ENCODE peak calls at places on chromosomes 13 and 19, in five cellular contexts. F is H1, M is IMR-90, Y is mesenchymal stem cell, H is trophoblast cell. U is an unnamed sample.

GRCh38 chr19:11587973-11588631 is 9.2 kb upstream of the ZNF627 start:
- DNase-seq in M (no peak), Y (no peak), F (no peak), H (no peak), U (no peak)

GRCh38 chr19:13951043-13951442 is 1.3 kb upstream of the DCAF15 start:
- DNase-seq in H (no peak), Y (no peak), M (no peak), F (no peak), U (no peak)

GRCh38 chr13:24894277-24894971 is 130.5 kb downstream of the RNF17 start:
- DNase-seq in Y (no peak), F (no peak), H (no peak), M (no peak), U (no peak)

GRCh38 chr19:3671680-3672574 is 28.3 kb downstream of the PIP5K1C start:
- DNase-seq in M (peak; percentile 20), Y (peak; percentile 50), H (no peak), F (no peak), U (no peak)

GRCh38 chr13:83895994-83896580 is 13.8 kb upstream of the SLITRK1 start:
- DNase-seq in F (no peak), Y (peak; percentile 12), H (no peak), M (peak; percentile 6), U (no peak)

GRCh38 chr19:41821003-41821735 is 23.3 kb downstream of the LYPD4 start:
- DNase-seq in H (no peak), M (peak; percentile 15), F (peak; percentile 27), Y (no peak), U (peak; percentile 41)

GRCh38 chr19:7874080-7874856 is at the start of gene PRR36:
- DNase-seq in F (no peak), M (no peak), Y (peak; percentile 26), H (no peak), U (peak; percentile 79)

GRCh38 chr19:17703823-17704463 is 15.3 kb upstream of the MAP1S start:
- DNase-seq in M (peak; percentile 31), H (peak; percentile 51), F (no peak), Y (no peak), U (no peak)

GRCh38 chr13:80363890-80364503 is 23.1 kb upstream of the SPRY2 start:
- DNase-seq in M (peak; percentile 49), Y (peak; percentile 48), F (no peak), H (no peak), U (no peak)

GRCh38 chr19:33130433-33130832 is 1.5 kb upstream of the WDR88 start:
- DNase-seq in F (no peak), M (no peak), Y (no peak), H (no peak), U (no peak)

GRCh38 chr13:103036268-103036667 is 29.9 kb downstream of the SLC10A2 start:
- DNase-seq in F (no peak), H (no peak), Y (no peak), M (no peak), U (no peak)

GRCh38 chr13:75136151-75136550 is 345.8 kb downstream of the TBC1D4 start:
- DNase-seq in Y (no peak), F (no peak), H (no peak), M (no peak), U (no peak)

GRCh38 chr13:66693656-66694055 is 536.5 kb downstream of the PCDH9 start:
- DNase-seq in H (no peak), F (no peak), Y (no peak), M (no peak), U (no peak)

GRCh38 chr19:54074851-54075250 is 6.3 kb downstream of the TARM1 start:
- DNase-seq in M (no peak), Y (no peak), F (no peak), H (no peak), U (no peak)

GRCh38 chr19:45003485-45003884 is 2.2 kb downstream of the RELB start:
- DNase-seq in F (no peak), H (no peak), Y (no peak), M (no peak), U (no peak)

GRCh38 chr13:36217456-36217855 is 3.1 kb upstream of the SOHLH2 start:
- DNase-seq in Y (no peak), H (no peak), F (no peak), M (no peak), U (no peak)

GRCh38 chr13:59120297-59120843 is 1043.4 kb downstream of the DIAPH3 start:
- DNase-seq in Y (peak; percentile 50), M (peak; percentile 60), F (no peak), H (no peak), U (no peak)

GRCh38 chr13:60061737-60062136 is 102.0 kb downstream of the DIAPH3 start:
- DNase-seq in H (no peak), M (no peak), Y (no peak), F (no peak), U (no peak)

GRCh38 chr13:27170521-27171243 is 929 bp downstream of the USP12 start:
- DNase-seq in F (no peak), M (no peak), Y (no peak), H (peak; percentile 57), U (peak; percentile 54)

GRCh38 chr13:72643339-72643989 is 84.0 kb downstream of the MZT1 start:
- DNase-seq in M (peak; percentile 44), F (no peak), Y (peak; percentile 51), H (peak; percentile 51), U (no peak)

GRCh38 chr13:90690458-90691063 is 656.9 kb upstream of the MIR17HG start:
- DNase-seq in H (no peak), F (no peak), M (peak; percentile 15), Y (no peak), U (no peak)

GRCh38 chr13:99813346-99814095 is 158.0 kb downstream of the ZIC5 start:
- DNase-seq in M (no peak), F (no peak), Y (no peak), H (no peak), U (no peak)

GRCh38 chr13:50222569-50223332 is 207.5 kb downstream of the KCNRG start:
- DNase-seq in F (no peak), M (peak; percentile 68), H (peak; percentile 35), Y (peak; percentile 62), U (no peak)

GRCh38 chr19:3608079-3608641 is 1.5 kb upstream of the TBXA2R start:
- DNase-seq in Y (no peak), M (no peak), H (no peak), F (no peak), U (no peak)

GRCh38 chr19:30229524-30230174 is 142.5 kb upstream of the ZNF536 start:
- DNase-seq in Y (no peak), F (no peak), H (no peak), M (peak; percentile 4), U (no peak)

GRCh38 chr13:114105351-114106225 is 26.8 kb downstream of the RASA3 start:
- DNase-seq in M (no peak), H (no peak), Y (peak; percentile 82), F (no peak), U (no peak)

GRCh38 chr13:46489586-46490023 is 63.4 kb upstream of the LRCH1 start:
- DNase-seq in H (no peak), F (no peak), M (peak; percentile 67), Y (no peak), U (no peak)

GRCh38 chr13:25659091-25659502 is 287.3 kb downstream of the ATP8A2 start:
- DNase-seq in M (no peak), Y (no peak), H (no peak), F (no peak), U (no peak)

GRCh38 chr19:41330946-41331678 is 21.1 kb downstream of the CCDC97 start:
- DNase-seq in M (no peak), Y (no peak), H (peak; percentile 96), F (no peak), U (no peak)

GRCh38 chr13:89584058-89584457 is 1763.4 kb upstream of the MIR17HG start:
- DNase-seq in H (no peak), Y (peak; percentile 25), M (no peak), F (no peak), U (no peak)

DNA sequence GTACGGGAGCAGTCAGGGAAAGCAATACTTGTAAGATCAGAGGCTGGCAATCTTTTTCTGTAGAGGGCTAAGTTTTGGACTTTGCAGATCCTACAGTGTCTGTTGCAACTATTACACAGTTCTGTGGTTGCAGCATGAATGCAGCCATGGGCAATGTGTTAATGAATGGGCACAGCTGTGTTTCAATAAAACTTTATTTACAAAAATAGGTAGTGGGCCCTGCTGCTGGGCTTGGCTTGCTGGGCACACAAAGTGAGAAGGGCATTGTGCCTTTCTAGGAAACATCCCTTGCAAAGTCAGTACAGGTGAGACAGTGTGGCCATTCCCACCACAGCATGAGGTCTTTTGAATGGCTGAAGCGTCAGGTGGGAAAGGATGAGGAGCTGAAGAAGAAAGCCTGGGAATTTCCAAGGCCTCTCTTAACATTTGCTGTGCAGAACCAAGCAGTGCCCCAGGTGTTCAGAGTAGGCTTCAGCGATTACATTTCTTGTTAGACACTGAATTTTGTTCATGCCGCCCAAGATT is 9.1 kb downstream of the KL start:
- DNase-seq in M (no peak), H (no peak), Y (no peak), F (no peak), U (no peak)
- H3K4me3 ChIP-seq in M (no peak overlapping the region), H (no peak overlapping the region), Y (no peak overlapping the region), F (no peak overlapping the region), U (no peak overlapping the region)

DNA sequence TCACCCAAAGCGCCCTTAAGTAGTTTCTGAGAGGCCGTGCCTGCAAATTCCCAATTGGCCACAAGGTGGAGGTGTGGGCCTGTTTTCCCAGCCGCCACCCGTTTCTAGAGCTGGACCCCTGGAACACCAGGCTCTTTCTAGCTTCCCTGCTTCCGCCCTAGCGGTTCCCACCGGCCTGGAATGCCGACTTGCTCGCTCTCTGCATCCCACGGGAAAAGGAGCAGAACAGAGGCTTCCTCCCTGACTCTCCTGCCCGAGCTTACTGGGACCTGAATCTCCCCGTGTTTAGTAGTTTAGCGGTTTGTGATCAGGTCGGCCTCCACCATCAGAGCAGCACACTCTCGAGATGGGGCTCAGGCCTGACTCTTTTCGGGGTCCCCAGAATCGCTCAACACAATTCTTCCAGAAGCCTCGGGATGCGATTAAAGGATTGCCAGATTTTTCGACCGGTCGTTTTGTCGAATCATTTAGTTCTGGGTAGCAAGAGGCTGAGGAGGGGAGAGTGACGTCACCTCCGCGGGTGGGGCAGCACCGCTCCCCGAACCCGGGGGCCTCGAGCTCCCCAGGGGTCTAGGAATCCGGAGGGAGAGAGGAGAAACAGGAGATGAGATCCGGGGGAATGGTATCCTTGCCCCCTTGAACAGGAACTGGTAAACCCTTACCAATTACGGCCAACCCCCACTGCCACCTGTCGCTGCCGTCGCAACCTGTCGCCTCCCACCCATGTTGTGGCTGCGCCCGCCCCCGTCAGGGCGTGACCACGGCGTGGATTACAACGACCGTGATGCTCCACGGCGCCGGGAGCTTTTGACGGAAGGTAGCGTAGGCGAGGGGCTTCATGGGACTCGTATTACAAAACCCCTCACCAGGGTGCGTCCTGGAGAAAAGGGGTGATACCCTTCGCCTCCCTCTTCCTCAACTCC is 8.0 kb downstream of the NAPSA start:
- DNase-seq in F (peak; percentile 56), Y (peak; percentile 50), M (peak; percentile 41), H (peak; percentile 82), U (peak; percentile 36)
- H3K14ac ChIP-seq in F (no peak overlapping the region), Y (no peak overlapping the region), M (no peak overlapping the region), H (no peak overlapping the region), U (no peak overlapping the region)

DNA sequence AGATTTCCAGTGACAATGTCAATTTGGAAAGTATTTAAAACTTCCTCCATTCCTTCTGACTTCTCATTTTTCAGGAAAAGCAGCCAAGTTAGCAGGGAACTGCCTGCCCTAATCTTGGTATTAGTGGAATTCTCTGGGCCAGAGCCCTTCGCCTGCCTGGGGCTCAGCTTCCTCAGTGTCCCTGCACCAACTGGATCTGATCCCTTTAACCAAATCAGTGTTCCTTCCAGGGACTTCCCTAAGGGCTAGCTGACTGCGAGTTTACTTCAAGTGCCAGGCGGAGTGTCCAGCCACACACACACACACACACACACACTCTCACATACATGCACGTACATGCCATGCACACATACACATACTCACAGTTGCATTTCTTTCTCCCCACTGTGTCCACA is 20.0 kb downstream of the RAB20 start:
- DNase-seq in M (peak; percentile 24), Y (peak; percentile 39), H (peak; percentile 65), F (no peak), U (no peak)
- H2BK5ac ChIP-seq in M (no peak overlapping the region), Y (no peak overlapping the region), H (peak overlapping the region; percentile 70), F (no peak overlapping the region), U (no peak overlapping the region)

GRCh38 chr13:44432595-44432994 is 59.0 kb downstream of the SERP2 start:
- DNase-seq in Y (peak; percentile 42), H (no peak), F (no peak), M (peak; percentile 31), U (no peak)
- H3K4me3 ChIP-seq in Y (no peak overlapping the region), H (no peak overlapping the region), F (no peak overlapping the region), M (no peak overlapping the region), U (no peak overlapping the region)